ENCODE peak calls at places on chromosomes 4 and X, in six cellular contexts. X, M, R, L, E and K are unnamed samples.

GRCh38 chr4:41146716-41147506 is 67.4 kb downstream of the APBB2 start:
- DNase-seq in L (no peak), X (peak), M (peak), E (no peak), R (peak), K (peak)

GRCh38 chr4:102285831-102286230 is 59.5 kb downstream of the SLC39A8 start:
- DNase-seq in X (no peak), L (no peak), R (no peak), M (peak), E (no peak), K (no peak)

GRCh38 chr4:88195666-88196365 is 37.4 kb upstream of the ABCG2 start:
- DNase-seq in L (no peak), X (peak), M (no peak), E (no peak), R (peak), K (peak)

GRCh38 chr4:83677656-83678055 is 141.7 kb downstream of the GPAT3 start:
- DNase-seq in R (no peak), M (peak), E (no peak), L (no peak), X (no peak), K (no peak)

GRCh38 chr4:60989141-60989540 is 211.0 kb upstream of the ADGRL3 start:
- DNase-seq in L (no peak), M (no peak), E (no peak), X (no peak), R (no peak), K (no peak)

GRCh38 chr4:120082286-120082685 is 15.6 kb upstream of the MAD2L1 start:
- DNase-seq in E (no peak), X (no peak), M (no peak), L (no peak), R (no peak), K (no peak)

GRCh38 chr4:125432078-125432477 is 117.3 kb downstream of the FAT4 start:
- DNase-seq in X (peak), M (peak), L (no peak), R (peak), E (no peak), K (peak)

GRCh38 chrX:134849390-134849789 is 141.4 kb upstream of the SMIM10 start:
- DNase-seq in R (no peak), E (no peak), M (peak), L (no peak), X (no peak), K (no peak)

GRCh38 chr4:184860018-184860530 is 34.3 kb upstream of the ACSL1 start:
- DNase-seq in L (no peak), E (no peak), R (no peak), M (no peak), X (no peak), K (no peak)

GRCh38 chrX:123698979-123699378 is 33.9 kb downstream of the THOC2 start:
- DNase-seq in E (no peak), M (peak), R (no peak), X (no peak), L (no peak), K (no peak)

GRCh38 chr4:37970702-37971101 is 10.5 kb downstream of the PTTG2 start:
- DNase-seq in L (peak), X (peak), E (no peak), M (peak), R (peak), K (no peak)

GRCh38 chr4:114717432-114717831 is 118.8 kb downstream of the UGT8 start:
- DNase-seq in R (no peak), L (no peak), E (no peak), X (no peak), M (no peak), K (no peak)

GRCh38 chr4:163179207-163179606 is 12.5 kb upstream of the NAF1 start:
- DNase-seq in R (no peak), L (no peak), M (no peak), X (no peak), E (no peak), K (no peak)